ENCODE peak calls at places on chromosomes 7 and 10, in four cellular contexts. D, U, F and S are unnamed samples.

GRCh38 chr10:88154596-88155250 is 291.3 kb downstream of the PTEN start:
- DNase-seq in D (no peak), U (no peak), F (no peak), S (no peak)

GRCh38 chr10:65620404-65621048 is 1305.3 kb upstream of the LRRTM3 start:
- DNase-seq in D (no peak), U (no peak), F (no peak), S (no peak)

GRCh38 chr7:148747274-148747673 is 48.6 kb downstream of the CUL1 start:
- DNase-seq in D (no peak), U (no peak), F (no peak), S (no peak)

GRCh38 chr7:139231513-139232376 is 708 bp downstream of the UBN2 start:
- DNase-seq in D (no peak), U (no peak), F (no peak), S (peak)

GRCh38 chr7:24980695-24981543 is 941 bp upstream of the OSBPL3 start:
- DNase-seq in D (peak), U (peak), F (no peak), S (no peak)

GRCh38 chr10:51368943-51369342 is 294.7 kb downstream of the PRKG1 start:
- DNase-seq in D (no peak), U (no peak), F (no peak), S (no peak)

GRCh38 chr10:31142026-31142425 is 110.4 kb upstream of the ZNF438 start:
- DNase-seq in D (no peak), U (no peak), F (no peak), S (no peak)

GRCh38 chr7:42350801-42351200 is 113.8 kb upstream of the GLI3 start:
- DNase-seq in D (no peak), U (no peak), F (no peak), S (no peak)

GRCh38 chr7:69819306-69819705 is 221.0 kb downstream of the AUTS2 start:
- DNase-seq in D (no peak), U (no peak), F (no peak), S (no peak)

GRCh38 chr7:106057962-106058901 is 53.9 kb downstream of the SYPL1 start:
- DNase-seq in D (peak), U (peak), F (peak), S (peak)

GRCh38 chr10:109835257-109835656 is 88.1 kb downstream of the XPNPEP1 start:
- DNase-seq in D (no peak), U (no peak), F (no peak), S (no peak)

GRCh38 chr10:107545717-107546116 is 381.2 kb upstream of the SORCS1 start:
- DNase-seq in D (no peak), U (no peak), F (no peak), S (no peak)

GRCh38 chr7:104642551-104642950 is 314.1 kb downstream of the LHFPL3 start:
- DNase-seq in D (no peak), U (no peak), F (no peak), S (no peak)